ENCODE peak calls at places on chromosomes 12 and 14, in nine cellular contexts. S, R, D, F, B, M, X, Z and K are unnamed samples.

GRCh38 chr12:131290255-131290959 is 336.7 kb downstream of the ADGRD1 start:
- DNase-seq in R (no peak), D (no peak), B (no peak), M (no peak), Z (no peak), S (no peak), F (no peak), X (no peak), K (no peak)

GRCh38 chr14:96267916-96268315 is 11.9 kb downstream of the BDKRB1 start:
- DNase-seq in F (no peak), M (no peak), X (no peak), B (no peak), Z (peak), R (no peak), S (no peak), D (peak), K (no peak)

GRCh38 chr14:35212471-35213142 is 79.6 kb upstream of the PSMA6 start:
- DNase-seq in Z (no peak), B (no peak), F (no peak), R (no peak), S (no peak), X (no peak), D (peak), M (no peak), K (no peak)

GRCh38 chr12:64671682-64672081 is 61.4 kb downstream of the RASSF3 start:
- DNase-seq in R (no peak), Z (no peak), M (no peak), S (no peak), B (no peak), D (no peak), X (no peak), F (no peak), K (no peak)

GRCh38 chr14:104372390-104373054 is 207.0 kb upstream of the C14orf180 start:
- DNase-seq in X (no peak), D (no peak), B (no peak), Z (no peak), S (no peak), F (no peak), M (no peak), R (no peak), K (no peak)

GRCh38 chr12:77893918-77894317 is 63.2 kb downstream of the NAV3 start:
- DNase-seq in F (no peak), X (peak), B (no peak), S (peak), D (peak), M (peak), Z (no peak), R (peak), K (no peak)

GRCh38 chr14:79581912-79582576 is 629.3 kb downstream of the DIO2 start:
- DNase-seq in D (peak), R (peak), S (no peak), M (no peak), F (no peak), B (no peak), X (peak), Z (no peak), K (no peak)

GRCh38 chr12:45568808-45569207 is 160.7 kb upstream of the ARID2 start:
- DNase-seq in Z (no peak), X (no peak), B (no peak), D (no peak), S (no peak), F (no peak), M (no peak), R (no peak), K (no peak)

GRCh38 chr12:54941659-54942058 is 42.9 kb downstream of the TESPA1 start:
- DNase-seq in M (no peak), X (no peak), Z (no peak), B (no peak), R (no peak), F (peak), S (no peak), D (no peak), K (no peak)

GRCh38 chr14:96263347-96264199 is 7.6 kb downstream of the BDKRB1 start:
- DNase-seq in B (no peak), R (no peak), M (no peak), F (no peak), S (no peak), D (no peak), Z (no peak), X (no peak), K (no peak)

GRCh38 chr14:30607156-30607780 is 14.9 kb upstream of the SCFD1 start:
- DNase-seq in Z (no peak), S (no peak), D (peak), X (no peak), F (no peak), R (peak), M (peak), B (no peak), K (no peak)

GRCh38 chr12:110791589-110791988 is 48.9 kb upstream of the PPP1CC start:
- DNase-seq in Z (no peak), B (no peak), S (no peak), F (no peak), R (no peak), X (no peak), D (no peak), M (no peak), K (no peak)

GRCh38 chr12:53600490-53601295 is 25.5 kb downstream of the ATF7 start:
- DNase-seq in X (no peak), S (no peak), F (no peak), Z (no peak), R (no peak), B (no peak), M (no peak), D (no peak), K (no peak)

GRCh38 chr12:12719496-12719895 is 2.3 kb downstream of the CDKN1B start:
- DNase-seq in M (no peak), R (peak), S (no peak), B (no peak), Z (no peak), X (peak), F (no peak), D (no peak), K (no peak)

GRCh38 chr14:88023658-88024187 is 18.8 kb downstream of the GPR65 start:
- DNase-seq in M (no peak), F (no peak), B (no peak), S (peak), R (no peak), X (no peak), D (no peak), Z (no peak), K (no peak)

GRCh38 chr14:73238941-73239340 is 1.6 kb downstream of the PAPLN start:
- DNase-seq in X (no peak), F (no peak), R (no peak), D (no peak), B (no peak), M (no peak), Z (peak), S (no peak), K (no peak)

GRCh38 chr14:55373784-55374725 is 37.6 kb downstream of the ATG14 start:
- DNase-seq in S (no peak), X (no peak), M (peak), R (peak), Z (no peak), F (no peak), B (no peak), D (peak), K (no peak)

GRCh38 chr12:65836419-65837197 is 12.3 kb downstream of the HMGA2 start:
- DNase-seq in R (no peak), X (no peak), M (no peak), S (no peak), F (no peak), B (no peak), D (peak), Z (no peak), K (no peak)

GRCh38 chr14:33127531-33127930 is 188.9 kb downstream of the NPAS3 start:
- DNase-seq in M (no peak), F (no peak), D (peak), S (no peak), R (peak), B (no peak), Z (no peak), X (no peak), K (no peak)

GRCh38 chr12:52521581-52522266 is 1.5 kb upstream of the KRT5 start:
- DNase-seq in R (peak), Z (no peak), X (no peak), D (peak), M (peak), F (no peak), B (no peak), S (peak), K (no peak)

GRCh38 chr12:116146386-116146785 is 131.1 kb downstream of the MED13L start:
- DNase-seq in F (no peak), S (no peak), Z (no peak), B (no peak), M (no peak), R (no peak), X (no peak), D (no peak), K (no peak)

GRCh38 chr12:27936196-27936595 is 36.3 kb downstream of the PTHLH start:
- DNase-seq in S (no peak), F (peak), X (no peak), Z (no peak), D (no peak), B (no peak), R (no peak), M (no peak), K (no peak)

GRCh38 chr12:46560874-46561273 is 188.3 kb upstream of the SLC38A2 start:
- DNase-seq in D (no peak), S (no peak), F (no peak), X (no peak), B (no peak), R (no peak), M (no peak), Z (no peak), K (no peak)

GRCh38 chr14:70259420-70259819 is 70.7 kb upstream of the SLC8A3 start:
- DNase-seq in X (no peak), F (no peak), R (no peak), D (no peak), B (no peak), M (no peak), Z (no peak), S (no peak), K (no peak)

GRCh38 chr14:68441532-68441931 is 351.3 kb downstream of the ZFP36L1 start:
- DNase-seq in F (no peak), Z (no peak), R (no peak), S (no peak), M (no peak), B (no peak), D (peak), X (no peak), K (no peak)

GRCh38 chr14:68986225-68986624 is 7.1 kb upstream of the ACTN1 start:
- DNase-seq in X (no peak), F (no peak), R (no peak), Z (no peak), D (no peak), B (no peak), M (no peak), S (no peak), K (no peak)

GRCh38 chr14:69375182-69375581 is 22.9 kb downstream of the ERH start:
- DNase-seq in D (no peak), S (no peak), M (no peak), F (no peak), R (no peak), Z (no peak), X (no peak), B (no peak), K (no peak)

DNA sequence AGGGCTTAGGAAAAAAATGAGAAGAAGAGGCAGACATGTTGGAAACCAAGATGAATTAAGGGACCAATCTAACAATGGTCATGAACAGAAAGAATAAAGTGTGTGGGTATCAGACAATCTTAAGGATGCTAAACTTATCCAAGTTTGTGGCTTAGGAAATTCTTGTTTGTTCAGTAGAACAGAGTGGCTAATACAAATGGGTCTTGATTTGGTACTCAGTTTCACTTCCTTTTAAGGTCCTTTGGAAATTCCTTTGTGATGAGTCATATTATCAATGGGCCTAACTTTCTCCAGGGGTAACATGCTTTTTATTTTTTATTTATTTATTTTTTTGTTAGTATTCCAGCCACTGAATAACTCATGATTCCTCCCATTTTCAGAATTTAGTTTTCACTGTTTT is 1154.7 kb upstream of the FLRT2 start:
- DNase-seq in F (no peak), D (no peak), B (no peak), R (peak), X (no peak), M (peak), S (no peak), Z (no peak), K (no peak)
- TF ChIP-seq CTCF in F (no peak), D (no peak), B (no peak), R (no peak), X (no peak), M (no peak), S (no peak), Z (no peak), K (no peak)

DNA sequence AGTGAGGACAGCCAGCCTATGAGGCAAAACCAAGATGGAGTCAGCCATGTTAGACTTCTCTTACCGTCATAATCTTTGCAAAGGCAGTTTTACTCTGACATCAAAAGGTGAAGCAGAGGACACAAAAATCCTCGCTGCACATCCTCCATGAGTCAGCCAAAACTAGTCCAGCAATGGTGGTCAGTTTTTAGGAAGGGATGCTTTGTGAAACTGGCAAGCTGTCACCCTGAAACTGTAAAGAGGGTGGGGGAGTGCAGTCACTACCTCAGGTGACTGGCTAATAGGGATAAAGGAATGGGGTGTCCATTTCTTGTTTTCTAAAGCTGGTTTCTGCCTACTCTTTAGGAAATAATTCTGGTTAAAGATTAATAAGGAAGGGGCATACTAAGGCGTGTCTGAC is 5.4 kb upstream of the CIPC start:
- DNase-seq in M (no peak), D (no peak), X (no peak), R (no peak), B (no peak), Z (no peak), F (no peak), S (no peak), K (no peak)
- TF ChIP-seq CTCF in M (no peak), D (no peak), X (no peak), R (no peak), B (no peak), Z (no peak), F (no peak), S (no peak), K (no peak)

DNA sequence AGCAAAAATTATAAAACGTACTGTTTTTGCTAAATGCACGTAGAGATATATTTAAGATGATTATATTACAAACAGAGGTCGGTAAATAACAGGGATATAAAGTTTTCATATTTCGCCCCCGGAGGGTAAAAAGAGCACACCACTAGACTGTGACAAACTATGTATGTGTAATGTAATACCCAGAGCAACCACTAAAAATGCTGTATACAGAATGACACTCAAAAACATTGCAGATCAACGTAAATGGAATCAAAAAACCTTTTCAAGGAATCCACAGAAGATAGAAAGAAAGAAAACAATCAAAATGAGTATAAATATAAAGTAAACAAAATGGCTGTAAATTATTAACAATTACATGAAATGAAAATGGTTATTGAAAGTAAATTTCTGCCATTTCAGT is 37.6 kb upstream of the PRB4 start:
- DNase-seq in R (no peak), B (no peak), S (peak), D (no peak), Z (peak), F (no peak), M (no peak), X (no peak), K (no peak)
- TF ChIP-seq CTCF in R (no peak), B (peak), S (no peak), D (no peak), Z (peak), F (peak), M (no peak), X (no peak), K (no peak)

DNA sequence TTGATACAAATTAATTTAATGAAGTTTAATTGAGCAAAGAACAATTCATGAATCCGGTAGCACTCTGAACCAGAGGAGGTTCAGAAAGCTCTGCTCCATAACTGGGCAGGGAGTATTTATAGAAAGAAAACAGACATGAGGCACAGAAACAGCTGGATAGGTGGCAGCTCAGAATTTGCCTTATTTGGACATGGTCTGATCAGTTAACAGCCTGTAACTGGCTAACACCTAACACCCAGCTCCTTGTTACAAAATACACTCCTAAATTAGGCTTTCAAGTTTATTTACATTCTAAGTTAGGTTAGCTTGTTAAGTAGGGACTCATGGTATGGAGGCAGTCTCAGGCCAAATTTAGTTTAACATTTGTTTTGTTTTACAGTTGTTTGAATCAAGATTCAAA is 67.8 kb upstream of the TMCC3 start:
- DNase-seq in F (no peak), X (no peak), Z (no peak), R (peak), S (peak), M (no peak), D (peak), B (no peak), K (no peak)
- TF ChIP-seq CTCF in F (no peak), X (no peak), Z (no peak), R (no peak), S (no peak), M (no peak), D (no peak), B (no peak), K (no peak)

GRCh38 chr14:76518366-76518765 is 142.4 kb downstream of the ESRRB start:
- DNase-seq in Z (no peak), X (no peak), M (no peak), R (no peak), S (no peak), F (no peak), D (no peak), B (no peak), K (no peak)
- TF ChIP-seq CTCF in Z (no peak), X (no peak), M (no peak), R (no peak), S (no peak), F (no peak), D (no peak), B (no peak), K (no peak)

GRCh38 chr12:33721561-33721960 is 281.9 kb upstream of the SYT10 start:
- DNase-seq in R (no peak), S (no peak), Z (no peak), M (no peak), D (no peak), B (no peak), X (no peak), F (no peak), K (no peak)
- TF ChIP-seq CTCF in R (no peak), S (no peak), Z (no peak), M (no peak), D (no peak), B (no peak), X (no peak), F (no peak), K (no peak)

GRCh38 chr12:76348079-76348901 is at the start of gene BBS10:
- DNase-seq in X (peak), M (peak), F (peak), D (peak), S (peak), R (peak), Z (peak), B (peak), K (peak)
- TF ChIP-seq CTCF in X (peak), M (peak), F (peak), D (peak), S (peak), R (peak), Z (peak), B (peak), K (peak)

GRCh38 chr12:108190529-108190928 is 61.4 kb downstream of the WSCD2 start:
- DNase-seq in M (no peak), D (no peak), B (no peak), F (no peak), X (no peak), S (no peak), R (no peak), Z (no peak), K (no peak)
- TF ChIP-seq CTCF in M (no peak), D (no peak), B (no peak), F (no peak), X (no peak), S (no peak), R (no peak), Z (no peak), K (no peak)